ENCODE peak calls at places on chromosomes 7 and 10, in eight cellular contexts. F is activated B cell treated with CpG ODN at 0.5 μM for 24 hours; U is T-helper 17 cell; P is left cardiac atrium; M is pancreas; E is stimulated activated effector memory CD8-positive, alpha-beta T cell treated with anti-CD3 and anti-CD28 coated beads, Interleukin-12 subunit alpha, Interleukin-12 subunit beta, amount 100 ng/mL, for 72 hours; O is activated naive CD8-positive, alpha-beta T cell treated with anti-CD3 and anti-CD28 coated beads, Interleukin-2, amount 50 U/mL, for 24 hours; X is CD4-positive, CD25-positive, alpha-beta regulatory T cell. A is an unnamed sample.

GRCh38 chr10:108465871-108466641 is 1301.5 kb upstream of the SORCS1 start:
- ATAC-seq in U (no peak), O (no peak), M (peak), E (peak), P (peak), F (no peak), X (no peak), A (peak)

GRCh38 chr7:92119213-92119759 is 15.0 kb downstream of the CYP51A1 start:
- ATAC-seq in O (no peak), E (no peak), F (no peak), X (no peak), P (no peak), U (no peak), M (peak), A (no peak)

GRCh38 chr7:18529213-18529612 is 33.7 kb downstream of the HDAC9 start:
- ATAC-seq in O (no peak), U (no peak), E (no peak), P (no peak), X (no peak), M (no peak), F (no peak), A (no peak)

GRCh38 chr10:34303022-34303421 is 512.1 kb downstream of the PARD3 start:
- ATAC-seq in M (no peak), X (no peak), O (no peak), U (no peak), F (no peak), P (no peak), E (no peak), A (no peak)

GRCh38 chr7:155919400-155920067 is 107.3 kb upstream of the SHH start:
- ATAC-seq in X (no peak), M (peak), P (peak), U (no peak), F (no peak), E (no peak), O (no peak), A (peak)

GRCh38 chr7:2355079-2356008 is 717 bp downstream of the EIF3B start:
- ATAC-seq in X (no peak), M (no peak), O (peak), U (no peak), P (no peak), E (peak), F (no peak), A (no peak)

GRCh38 chr10:114301951-114302710 is 63.1 kb downstream of the VWA2 start:
- ATAC-seq in X (no peak), U (no peak), E (no peak), F (no peak), O (no peak), P (peak), M (no peak), A (no peak)

GRCh38 chr10:66928791-66929190 is 3.0 kb downstream of the LRRTM3 start:
- ATAC-seq in X (no peak), M (no peak), U (no peak), P (no peak), O (no peak), E (no peak), F (no peak), A (no peak)

GRCh38 chr10:119020627-119020946 is 8.9 kb upstream of the NANOS1 start:
- ATAC-seq in M (no peak), O (peak), F (no peak), P (no peak), U (no peak), X (no peak), E (peak), A (no peak)

GRCh38 chr7:96017877-96018276 is 245.5 kb downstream of the DYNC1I1 start:
- ATAC-seq in U (no peak), P (no peak), X (no peak), E (no peak), F (no peak), O (no peak), M (peak), A (no peak)

GRCh38 chr7:75892634-75893272 is 13.9 kb downstream of the RHBDD2 start:
- ATAC-seq in F (no peak), E (no peak), X (no peak), M (peak), U (peak), P (peak), O (peak), A (no peak)

GRCh38 chr10:80493482-80494021 is 39.4 kb downstream of the TSPAN14 start:
- ATAC-seq in X (peak), O (peak), U (peak), M (peak), E (peak), F (peak), P (peak), A (no peak)

GRCh38 chr7:128931965-128932861 is 5.5 kb upstream of the IRF5 start:
- ATAC-seq in X (no peak), F (no peak), U (no peak), E (no peak), P (no peak), O (no peak), M (no peak), A (no peak)

GRCh38 chr10:26438534-26439269 is 561 bp downstream of the APBB1IP start:
- ATAC-seq in P (peak), X (peak), F (peak), O (peak), M (peak), E (peak), U (peak), A (peak)

GRCh38 chr10:3530346-3531096 is 254.5 kb downstream of the KLF6 start:
- ATAC-seq in E (no peak), M (no peak), P (no peak), X (no peak), F (no peak), O (no peak), U (no peak), A (no peak)

GRCh38 chr10:35214607-35215020 is 88.0 kb downstream of the CREM start:
- ATAC-seq in P (no peak), F (no peak), X (no peak), E (no peak), M (no peak), O (no peak), U (no peak), A (no peak)

GRCh38 chr10:112275512-112276245 is 7.5 kb upstream of the TECTB start:
- ATAC-seq in E (no peak), O (no peak), F (no peak), P (peak), X (no peak), U (no peak), M (peak), A (no peak)

GRCh38 chr10:43623351-43623750 is 17.1 kb downstream of the ZNF485 start:
- ATAC-seq in X (no peak), P (no peak), M (no peak), O (no peak), U (no peak), F (no peak), E (no peak), A (no peak)

GRCh38 chr7:119783799-119784198 is 489.2 kb upstream of the KCND2 start:
- ATAC-seq in U (no peak), E (no peak), M (no peak), P (no peak), X (no peak), F (no peak), O (no peak), A (no peak)

GRCh38 chr7:33907625-33908024 is 2.3 kb downstream of the BMPER start:
- ATAC-seq in M (no peak), P (no peak), U (no peak), E (no peak), O (no peak), X (no peak), F (no peak), A (no peak)

GRCh38 chr10:31320598-31321211 is 1.7 kb downstream of the ZEB1 start:
- ATAC-seq in O (no peak), F (no peak), P (peak), X (no peak), U (no peak), M (peak), E (no peak), A (no peak)

GRCh38 chr7:89607797-89608196 is 546.5 kb upstream of the STEAP1 start:
- ATAC-seq in X (no peak), P (no peak), E (no peak), O (peak), F (no peak), M (no peak), U (no peak), A (no peak)

GRCh38 chr7:221996-222715 is 29.8 kb downstream of the FAM20C start:
- ATAC-seq in X (no peak), U (no peak), M (no peak), F (no peak), O (peak), E (no peak), P (no peak), A (peak)

GRCh38 chr7:134856692-134857091 is 77.3 kb downstream of the CALD1 start:
- ATAC-seq in M (peak), X (no peak), E (no peak), O (no peak), P (peak), F (no peak), U (no peak), A (no peak)

GRCh38 chr10:105434970-105435369 is 793.9 kb downstream of the SORCS3 start:
- ATAC-seq in M (no peak), E (no peak), P (no peak), O (no peak), F (no peak), X (no peak), U (no peak), A (no peak)

GRCh38 chr10:12980080-12980656 is 21.3 kb downstream of the CCDC3 start:
- ATAC-seq in P (no peak), E (no peak), M (no peak), U (no peak), F (no peak), X (no peak), O (no peak), A (no peak)

GRCh38 chr10:101062231-101063161 is 707 bp downstream of the KAZALD1 start:
- ATAC-seq in M (peak), X (peak), F (peak), U (peak), O (peak), P (peak), E (peak), A (peak)

GRCh38 chr7:84058311-84059076 is 136.1 kb downstream of the SEMA3A start:
- ATAC-seq in O (no peak), E (no peak), U (no peak), P (no peak), M (no peak), F (no peak), X (no peak), A (no peak)

GRCh38 chr10:88318803-88319202 is 264.3 kb downstream of the RNLS start:
- ATAC-seq in O (no peak), P (no peak), E (no peak), M (no peak), U (no peak), X (no peak), F (no peak), A (no peak)

GRCh38 chr7:80740778-80741545 is 102.5 kb downstream of the CD36 start:
- ATAC-seq in F (no peak), X (no peak), U (no peak), O (no peak), E (no peak), P (no peak), M (no peak), A (no peak)

GRCh38 chr10:72753760-72754231 is 61.9 kb downstream of the MCU start:
- ATAC-seq in P (no peak), M (peak), F (no peak), X (no peak), E (peak), U (peak), O (no peak), A (no peak)

GRCh38 chr7:45026984-45027773 is 27.2 kb downstream of the CCM2 start:
- ATAC-seq in F (peak), X (peak), P (peak), O (no peak), M (peak), E (peak), U (peak), A (peak)

GRCh38 chr10:117480097-117480496 is 62.4 kb upstream of the EMX2 start:
- ATAC-seq in M (no peak), E (no peak), P (no peak), O (no peak), U (no peak), X (no peak), F (no peak), A (no peak)

GRCh38 chr10:85967594-85967993 is 399.0 kb downstream of the GRID1 start:
- ATAC-seq in E (peak), O (peak), P (no peak), M (no peak), X (no peak), U (no peak), F (no peak), A (no peak)